ENCODE peak calls at places on chromosome 3, in eight cellular contexts. S, W, C, Q, Y, L, M and U are unnamed samples. For H3K4me1, the result is how much of the 10 kb centered on the place peaks cover.

GRCh38 chr3:52064561-52064960 is 8.2 kb upstream of the DUSP7 start:
- DNase-seq in W (no peak), C (no peak), Q (no peak), L (no peak), S (no peak), Y (no peak), M (no peak), U (no peak)

GRCh38 chr3:119148493-119149180 is 2.7 kb downstream of the TEX55 start:
- DNase-seq in W (no peak), S (no peak), Q (no peak), M (no peak), C (no peak), L (peak), Y (no peak), U (no peak)

GRCh38 chr3:62604301-62604700 is 231.0 kb upstream of the FEZF2 start:
- DNase-seq in W (peak), L (peak), M (no peak), Q (no peak), C (no peak), S (no peak), Y (no peak), U (no peak)

GRCh38 chr3:54916722-54917121 is 11.1 kb downstream of the LRTM1 start:
- DNase-seq in C (no peak), M (no peak), W (no peak), S (no peak), L (peak), Q (no peak), Y (no peak), U (no peak)

GRCh38 chr3:139394116-139394515 is 4.7 kb upstream of the COPB2 start:
- DNase-seq in S (no peak), L (no peak), W (no peak), M (no peak), Q (no peak), Y (no peak), C (no peak), U (no peak)

GRCh38 chr3:9913601-9914000 is 3.3 kb upstream of the IL17RC start:
- DNase-seq in S (no peak), L (no peak), W (no peak), M (no peak), Q (no peak), Y (no peak), C (no peak), U (no peak)

GRCh38 chr3:107496855-107497254 is 25.9 kb upstream of the BBX start:
- DNase-seq in Y (no peak), L (no peak), W (no peak), C (no peak), M (no peak), Q (no peak), S (no peak), U (no peak)

GRCh38 chr3:102830415-102830814 is 395.6 kb downstream of the ZPLD1 start:
- DNase-seq in C (no peak), S (no peak), Q (no peak), W (no peak), Y (no peak), M (peak), L (no peak), U (no peak)

GRCh38 chr3:8742921-8743605 is 9.5 kb downstream of the CAV3 start:
- DNase-seq in Y (no peak), Q (no peak), L (peak), M (no peak), C (no peak), W (no peak), S (no peak), U (no peak)

GRCh38 chr3:120272294-120272693 is 12.7 kb downstream of the GPR156 start:
- DNase-seq in L (no peak), C (no peak), M (no peak), Y (no peak), S (no peak), W (no peak), Q (no peak), U (no peak)

GRCh38 chr3:195097331-195098255 is 173.4 kb downstream of the XXYLT1 start:
- DNase-seq in Q (no peak), Y (no peak), W (peak), M (peak), L (no peak), S (no peak), C (peak), U (no peak)

GRCh38 chr3:141231101-141231922 is at the start of gene PXYLP1:
- DNase-seq in W (peak), L (peak), S (peak), M (peak), C (peak), Y (peak), Q (peak), U (peak)

GRCh38 chr3:141235661-141236171 is 4.1 kb downstream of the PXYLP1 start:
- DNase-seq in Y (no peak), M (no peak), S (no peak), Q (no peak), W (no peak), L (no peak), C (no peak), U (no peak)

GRCh38 chr3:141234283-141234682 is 2.7 kb downstream of the PXYLP1 start:
- DNase-seq in L (no peak), Q (peak), S (no peak), Y (no peak), W (no peak), M (peak), C (peak), U (no peak)

GRCh38 chr3:141231923-141232861 is 567 bp downstream of the PXYLP1 start:
- DNase-seq in S (no peak), Q (peak), W (peak), C (peak), L (peak), M (peak), Y (peak), U (peak)

DNA sequence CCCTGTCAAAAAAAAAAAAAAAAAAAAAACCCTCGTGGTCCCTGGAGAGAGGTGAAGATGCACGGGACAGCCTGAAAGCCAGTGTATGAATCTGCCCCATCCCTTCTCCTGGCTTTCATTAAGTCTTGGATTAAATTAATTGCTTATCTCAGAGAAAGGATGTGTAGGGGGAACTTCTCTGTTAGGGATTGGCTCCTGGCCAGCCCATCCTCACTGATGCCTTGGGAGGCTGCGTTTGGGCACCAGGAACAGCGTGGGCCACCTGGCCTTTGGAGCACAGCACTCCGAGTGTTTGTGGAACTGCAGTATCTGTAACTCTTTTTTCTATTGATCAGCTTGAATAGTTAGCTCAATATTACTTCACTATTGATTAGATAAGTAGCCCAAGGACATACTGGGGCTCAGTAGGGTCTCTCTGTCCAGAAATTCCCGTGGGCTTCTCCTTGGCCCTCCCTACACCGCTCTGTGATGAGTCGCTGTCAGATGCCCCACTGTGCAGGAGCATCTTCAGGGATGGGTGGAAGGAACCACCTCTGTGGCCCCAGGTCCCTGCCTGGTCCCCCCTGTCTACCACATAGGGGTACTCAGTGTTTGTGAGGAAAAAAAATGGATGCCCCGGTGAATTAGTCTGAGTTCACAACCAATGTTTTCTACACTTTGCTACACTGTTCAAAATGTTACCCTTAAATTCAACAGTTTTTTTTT is 2.0 kb downstream of the PXYLP1 start:
- DNase-seq in L (no peak), Q (no peak), C (no peak), W (no peak), S (no peak), Y (no peak), M (no peak), U (no peak)
- H3K4me1 ChIP-seq in L (under half), Q (under half), C (under half), W (under half), S (under half), Y (under half), M (under half), U (under half)

GRCh38 chr3:147046916-147047315 is 359.4 kb downstream of the ZIC4 start:
- DNase-seq in S (no peak), W (no peak), L (no peak), Y (no peak), Q (no peak), M (no peak), C (no peak), U (no peak)

GRCh38 chr3:147049305-147049704 is 357.0 kb downstream of the ZIC4 start:
- DNase-seq in Q (no peak), M (no peak), Y (no peak), S (no peak), L (no peak), W (no peak), C (no peak), U (no peak)

GRCh38 chr3:147049901-147050300 is 356.4 kb downstream of the ZIC4 start:
- DNase-seq in Q (no peak), C (no peak), S (no peak), M (no peak), Y (no peak), W (no peak), L (peak), U (no peak)
- H3K27ac ChIP-seq in Q (no peak), C (no peak), S (no peak), M (no peak), Y (no peak), W (no peak), L (no peak), U (no peak)

GRCh38 chr3:16800361-16800760 is 84.4 kb upstream of the PLCL2 start:
- DNase-seq in S (no peak), W (no peak), Y (no peak), M (no peak), C (no peak), L (no peak), Q (no peak), U (no peak)
- H3K4me3 ChIP-seq in S (no peak), W (no peak), Y (no peak), M (no peak), C (no peak), L (no peak), Q (no peak), U (no peak)

DNA sequence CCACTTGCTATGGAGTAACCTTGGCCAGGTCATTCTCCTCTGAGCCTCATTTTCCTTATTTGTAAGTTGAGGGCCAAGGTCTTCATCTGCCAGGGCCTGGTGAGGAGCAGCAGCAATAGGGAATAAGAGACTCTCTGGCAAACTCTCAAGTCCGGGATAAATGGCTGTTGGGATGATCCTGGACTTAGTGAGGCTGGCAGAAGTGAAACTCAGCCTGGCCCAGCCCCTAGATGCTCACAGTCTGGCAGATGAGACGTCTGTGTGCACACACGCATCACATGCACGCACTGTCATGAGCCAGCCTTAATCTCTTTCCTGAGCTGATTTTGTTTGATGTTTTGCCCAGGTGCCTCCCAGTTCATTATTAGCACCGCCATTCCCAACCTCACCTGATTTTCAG is 26.8 kb downstream of the SLC6A6 start:
- DNase-seq in Y (no peak), M (no peak), C (no peak), W (no peak), Q (peak), S (peak), L (peak), U (peak)
- H3K4me1 ChIP-seq in Y (under half), M (half or more), C (half or more), W (under half), Q (under half), S (half or more), L (under half), U (half or more)

DNA sequence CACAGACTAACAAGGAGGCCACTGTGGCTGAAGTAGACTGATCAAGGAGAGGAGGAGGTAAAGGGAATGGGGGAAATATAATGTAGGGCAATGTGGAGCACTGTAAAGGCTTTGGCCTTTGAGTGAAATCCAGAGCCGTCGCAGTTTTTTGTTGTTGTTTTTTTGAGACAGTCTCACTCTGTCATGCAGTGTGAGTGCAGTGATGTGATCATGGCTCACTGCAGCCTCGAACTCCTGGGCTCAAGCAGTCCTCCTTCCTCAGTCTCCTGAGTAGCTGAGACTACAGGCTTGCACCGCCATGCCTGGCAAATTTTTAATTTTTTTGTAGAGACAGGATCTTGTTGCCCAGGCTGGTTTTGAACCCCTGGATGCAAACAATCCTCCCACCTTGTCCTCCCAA is 32.2 kb downstream of the PPP4R2 start:
- DNase-seq in L (peak), Q (no peak), C (no peak), S (no peak), Y (no peak), W (no peak), M (no peak), U (no peak)
- H3K27ac ChIP-seq in L (peak), Q (no peak), C (no peak), S (no peak), Y (no peak), W (peak), M (no peak), U (no peak)

DNA sequence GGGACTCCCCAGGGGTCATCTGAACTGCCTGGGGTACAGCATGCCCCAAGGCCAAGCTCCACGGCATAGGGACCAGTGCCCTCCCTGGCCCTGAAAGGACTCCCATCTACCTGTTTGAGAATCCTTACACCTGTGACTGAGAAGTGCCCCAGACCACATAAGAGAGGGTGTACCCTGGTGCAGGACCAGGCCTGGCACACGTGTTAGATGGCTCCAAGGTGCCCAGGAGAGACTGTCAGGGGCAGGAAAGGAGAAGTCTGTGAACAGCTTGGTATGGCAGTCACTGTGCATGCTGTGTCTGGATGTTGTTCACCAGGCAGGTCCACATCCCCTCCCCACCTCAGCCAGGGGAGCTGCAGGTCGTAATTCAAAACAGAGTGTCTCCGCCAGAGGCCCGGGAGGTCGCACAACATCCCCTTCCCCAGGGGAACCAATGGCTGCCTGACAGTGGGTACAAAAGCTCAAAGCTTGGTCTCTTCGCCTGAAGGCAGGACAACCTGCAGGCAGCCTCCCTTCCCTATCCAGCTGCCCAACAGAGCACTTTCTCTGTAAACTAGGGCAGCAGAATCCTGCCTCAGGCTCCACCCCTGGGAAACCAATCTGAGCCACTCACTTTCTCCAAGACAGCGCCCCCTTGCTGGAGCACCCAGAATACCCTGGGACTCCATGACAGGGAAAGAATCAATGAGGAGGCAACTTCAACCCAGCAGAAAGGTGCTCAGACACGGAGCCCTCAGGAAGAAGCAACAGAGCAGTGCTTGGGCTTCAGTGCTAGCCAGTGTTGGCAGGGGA is 3.9 kb downstream of the NUP210 start:
- DNase-seq in Q (no peak), Y (no peak), S (peak), W (no peak), C (no peak), M (no peak), L (no peak), U (peak)
- H3K4me3 ChIP-seq in Q (no peak), Y (no peak), S (peak), W (no peak), C (no peak), M (no peak), L (no peak), U (peak)